ENCODE peak calls at places on chromosomes 16 and 17, in five cellular contexts. D, W, T, S and X are unnamed samples.

GRCh38 chr16:81071816-81072215 is 5.2 kb downstream of the C16orf46 start:
- DNase-seq in S (peak; percentile 82), T (no peak), D (peak; percentile 60), W (no peak), X (no peak)

GRCh38 chr16:1125471-1125870 is 27.4 kb upstream of the CACNA1H start:
- DNase-seq in D (peak; percentile 51), T (no peak), W (no peak), S (no peak), X (no peak)

GRCh38 chr17:49193513-49194296 is 16.7 kb downstream of the GNGT2 start:
- DNase-seq in D (peak; percentile 69), T (peak; percentile 45), W (no peak), S (peak; percentile 62), X (no peak)

GRCh38 chr16:1420111-1420539 is 422 bp downstream of the UQCC4 start:
- DNase-seq in W (no peak), T (no peak), D (no peak), S (peak; percentile 90), X (no peak)

GRCh38 chr17:64385187-64386083 is 5.2 kb downstream of the PECAM1 start:
- DNase-seq in D (peak; percentile 95), T (peak; percentile 90), W (peak; percentile 36), S (peak; percentile 95), X (peak; percentile 45)

GRCh38 chr16:69169607-69170352 is 17.2 kb upstream of the SNTB2 start:
- DNase-seq in D (no peak), S (no peak), W (no peak), T (no peak), X (no peak)

GRCh38 chr17:76198702-76199101 is 41.6 kb downstream of the RNF157 start:
- DNase-seq in W (no peak), D (no peak), T (no peak), S (no peak), X (no peak)

GRCh38 chr17:51142597-51142996 is 10.8 kb upstream of the NME1 start:
- DNase-seq in T (no peak), S (no peak), W (no peak), D (no peak), X (no peak)

GRCh38 chr16:84266451-84266850 is 26.6 kb upstream of the KCNG4 start:
- DNase-seq in D (peak; percentile 73), T (peak; percentile 30), S (peak; percentile 82), W (no peak), X (peak; percentile 83)

GRCh38 chr17:41777579-41778188 is 8.8 kb downstream of the JUP start:
- DNase-seq in W (no peak), D (peak; percentile 95), S (peak; percentile 98), T (peak; percentile 81), X (peak; percentile 88)

GRCh38 chr17:6755731-6756184 is at the start of gene XAF1:
- DNase-seq in S (peak; percentile 85), W (peak; percentile 41), D (peak; percentile 77), T (peak; percentile 64), X (peak; percentile 54)

GRCh38 chr17:31008374-31009035 is 37.7 kb downstream of the RNF135 start:
- DNase-seq in S (peak; percentile 91), T (peak; percentile 30), W (peak; percentile 42), D (peak; percentile 67), X (peak; percentile 61)

GRCh38 chr16:2532494-2533141 is 1.4 kb upstream of the CEMP1 start:
- DNase-seq in S (peak; percentile 81), D (peak; percentile 44), W (peak; percentile 49), T (no peak), X (peak; percentile 89)

GRCh38 chr16:22291860-22292692 is 5.1 kb upstream of the POLR3E start:
- DNase-seq in S (no peak), W (no peak), T (no peak), D (peak; percentile 33), X (no peak)

GRCh38 chr17:82287849-82288601 is 14.5 kb upstream of the CSNK1D start:
- DNase-seq in S (peak; percentile 72), W (no peak), T (peak; percentile 55), D (peak; percentile 99), X (no peak)

GRCh38 chr16:80526418-80527061 is 14.3 kb upstream of the DYNLRB2 start:
- DNase-seq in W (peak; percentile 40), D (peak; percentile 75), T (peak; percentile 48), S (peak; percentile 32), X (peak; percentile 54)

GRCh38 chr17:78820122-78820792 is 20.4 kb downstream of the USP36 start:
- DNase-seq in T (no peak), W (no peak), D (no peak), S (no peak), X (no peak)

GRCh38 chr16:19400709-19401108 is 17.0 kb upstream of the TMC5 start:
- DNase-seq in W (no peak), D (no peak), T (no peak), S (no peak), X (no peak)

GRCh38 chr16:85316944-85317343 is 204.7 kb upstream of the CIBAR2 start:
- DNase-seq in W (no peak), D (no peak), T (no peak), S (peak; percentile 22), X (no peak)

GRCh38 chr17:32553168-32553567 is 66.4 kb downstream of the CDK5R1 start:
- DNase-seq in T (no peak), W (no peak), S (no peak), D (no peak), X (no peak)

GRCh38 chr16:25111403-25112166 is at the start of gene LCMT1:
- DNase-seq in S (peak; percentile 98), W (peak; percentile 82), D (peak; percentile 99), T (peak; percentile 98), X (peak; percentile 95)

GRCh38 chr17:40251576-40251975 is 32.5 kb downstream of the WIPF2 start:
- DNase-seq in S (peak; percentile 92), D (peak; percentile 86), T (peak; percentile 95), W (no peak), X (no peak)

GRCh38 chr17:46117850-46118696 is 75.2 kb downstream of the KANSL1 start:
- DNase-seq in D (no peak), T (no peak), S (no peak), W (no peak), X (no peak)

GRCh38 chr17:50059256-50059655 is 3.3 kb downstream of the ITGA3 start:
- DNase-seq in T (no peak), D (no peak), W (no peak), S (no peak), X (no peak)

GRCh38 chr17:82520041-82520910 is 744 bp downstream of the FOXK2 start:
- DNase-seq in T (no peak), S (peak; percentile 89), W (peak; percentile 10), D (peak; percentile 46), X (no peak)

GRCh38 chr16:31350275-31351005 is 4.5 kb upstream of the ITGAX start:
- DNase-seq in W (no peak), T (no peak), S (peak; percentile 58), D (no peak), X (no peak)

GRCh38 chr16:81505011-81505660 is 60.5 kb downstream of the CMIP start:
- DNase-seq in T (no peak), D (no peak), S (peak; percentile 5), W (no peak), X (no peak)

GRCh38 chr17:79666111-79666510 is 55.3 kb upstream of the RBFOX3 start:
- DNase-seq in T (no peak), D (no peak), S (peak; percentile 14), W (no peak), X (peak; percentile 29)

GRCh38 chr16:50735629-50736122 is 6.2 kb upstream of the CYLD start:
- DNase-seq in S (no peak), D (no peak), W (no peak), T (no peak), X (no peak)